ENCODE peak calls at places on chromosomes 12 and 14, in eight cellular contexts. S is body of pancreas, H is transverse colon, T is keratinocyte, R is A673, N is A549, W is tibial nerve, I is heart left ventricle. F is an unnamed sample.

GRCh38 chr14:50371546-50371945 is 25.1 kb downstream of the CDKL1 start:
- DNase-seq in T (no peak), R (no peak), N (no peak), S (no peak), H (no peak), I (no peak), W (no peak), F (no peak)

GRCh38 chr14:89279649-89280232 is 137.3 kb downstream of the FOXN3 start:
- DNase-seq in R (no peak), N (no peak), H (no peak), I (no peak), W (no peak), S (no peak), T (no peak), F (peak; percentile 11)

GRCh38 chr14:59463773-59464650 is 1.2 kb downstream of the GPR135 start:
- DNase-seq in N (no peak), R (no peak), S (peak; percentile 18), W (no peak), H (peak; percentile 17), I (peak; percentile 63), T (no peak), F (no peak)

GRCh38 chr12:109222496-109222895 is 86.6 kb downstream of the FOXN4 start:
- DNase-seq in I (no peak), N (no peak), R (no peak), S (no peak), W (no peak), H (no peak), T (no peak), F (no peak)

GRCh38 chr14:99718031-99718810 is 34.1 kb downstream of the CYP46A1 start:
- DNase-seq in T (no peak), S (no peak), N (no peak), R (peak; percentile 47), H (no peak), W (no peak), I (peak; percentile 43), F (no peak)

GRCh38 chr12:10497602-10498001 is 8.1 kb upstream of the EIF2S3B start:
- DNase-seq in N (no peak), I (no peak), T (no peak), R (no peak), H (no peak), W (no peak), S (no peak), F (no peak)

GRCh38 chr12:32881107-32881506 is 15.5 kb downstream of the PKP2 start:
- DNase-seq in R (no peak), I (no peak), N (no peak), S (no peak), H (no peak), W (no peak), T (no peak), F (no peak)

GRCh38 chr14:32366256-32366655 is 37.2 kb downstream of the AKAP6 start:
- DNase-seq in H (no peak), R (peak; percentile 18), W (no peak), T (no peak), S (no peak), N (peak; percentile 35), I (no peak), F (peak; percentile 41)

GRCh38 chr12:2138871-2139308 is 86.1 kb downstream of the CACNA1C start:
- DNase-seq in I (no peak), H (peak; percentile 49), W (no peak), N (no peak), T (no peak), R (no peak), S (no peak), F (no peak)

GRCh38 chr12:103501447-103501846 is 5.7 kb upstream of the C12orf42 start:
- DNase-seq in T (no peak), I (no peak), H (no peak), R (no peak), N (no peak), W (no peak), S (no peak), F (no peak)

GRCh38 chr12:103504606-103505005 is 8.8 kb upstream of the C12orf42 start:
- DNase-seq in N (no peak), T (no peak), S (no peak), W (no peak), I (no peak), H (no peak), R (no peak), F (no peak)

GRCh38 chr12:103503546-103504480 is 8.0 kb upstream of the C12orf42 start:
- DNase-seq in N (peak; percentile 34), W (no peak), T (no peak), S (no peak), R (peak; percentile 22), H (peak; percentile 37), I (no peak), F (peak; percentile 46)

DNA sequence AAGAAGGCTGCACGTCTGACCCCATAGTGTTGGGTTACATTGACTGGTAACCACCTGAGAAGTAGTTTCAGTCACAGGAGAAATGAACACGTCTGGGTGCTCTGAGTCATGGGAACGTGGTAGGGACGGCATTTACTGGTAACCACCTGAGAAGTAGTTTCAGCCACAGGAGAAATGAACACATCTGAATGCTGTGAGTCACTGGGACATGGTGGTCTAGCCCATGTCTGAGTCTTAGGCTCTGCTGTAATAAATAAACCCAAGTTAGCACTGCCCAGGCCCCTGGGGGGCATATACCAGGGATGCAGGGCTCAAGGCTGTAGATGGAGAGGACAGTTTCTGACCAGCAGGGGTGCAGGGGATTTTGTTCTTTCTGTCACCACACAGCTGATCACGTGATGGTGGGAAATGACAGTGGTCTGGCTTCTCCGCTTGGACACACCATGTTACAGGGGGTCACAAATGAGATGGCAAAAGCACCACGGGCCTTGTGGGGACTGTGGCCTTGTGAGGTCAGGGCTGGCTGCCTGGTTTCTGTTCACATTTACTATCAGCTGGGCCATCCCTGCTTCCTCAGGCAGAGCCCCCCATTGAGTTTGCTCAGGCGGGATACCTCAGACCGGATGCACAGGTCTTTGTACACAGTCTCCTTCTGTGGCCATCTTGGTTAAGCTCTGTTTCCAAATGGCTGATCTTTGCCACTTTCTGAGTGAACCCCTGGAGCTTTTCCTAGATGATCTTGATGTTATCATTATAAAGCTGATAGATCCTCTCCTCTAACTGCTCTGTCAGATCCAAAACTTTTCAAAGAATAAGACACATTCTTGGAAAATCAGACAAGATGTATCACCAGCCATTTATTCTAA is 9.8 kb upstream of the C12orf42 start:
- DNase-seq in I (no peak), H (no peak), R (no peak), W (no peak), N (no peak), S (no peak), T (peak; percentile 94), F (no peak)
- TF ChIP-seq CTCF in I (no peak), H (no peak), R (no peak), W (no peak), N (no peak), S (no peak), T (no peak), F (no peak)

GRCh38 chr12:94674835-94675234 is 24.5 kb upstream of the TMCC3 start:
- DNase-seq in H (peak; percentile 30), S (no peak), I (peak; percentile 67), T (no peak), W (peak; percentile 32), R (no peak), N (no peak), F (no peak)
- H3K27ac ChIP-seq in H (no peak overlapping the region), S (no peak overlapping the region), I (no peak overlapping the region), T (no peak overlapping the region), W (no peak overlapping the region), R (no peak overlapping the region), N (no peak overlapping the region), F (no peak overlapping the region)

GRCh38 chr14:69154779-69155178 is 1.9 kb upstream of the DCAF5 start:
- DNase-seq in R (peak; percentile 50), H (no peak), I (no peak), T (no peak), N (peak; percentile 74), S (peak; percentile 64), W (no peak), F (peak; percentile 29)
- H3K4me3 ChIP-seq in R (no peak overlapping the region), H (no peak overlapping the region), I (no peak overlapping the region), T (no peak overlapping the region), N (no peak overlapping the region), S (no peak overlapping the region), W (no peak overlapping the region), F (no peak overlapping the region)

GRCh38 chr14:26526132-26526531 is 71.7 kb downstream of the NOVA1 start:
- DNase-seq in T (no peak), R (no peak), H (no peak), S (no peak), N (no peak), W (no peak), I (no peak), F (no peak)

GRCh38 chr14:26528415-26529182 is 69.2 kb downstream of the NOVA1 start:
- DNase-seq in T (no peak), R (no peak), I (no peak), H (peak; percentile 22), S (no peak), W (peak; percentile 20), N (no peak), F (no peak)

GRCh38 chr14:26527095-26527494 is 70.7 kb downstream of the NOVA1 start:
- DNase-seq in H (no peak), N (peak; percentile 5), W (no peak), T (no peak), S (no peak), I (no peak), R (no peak), F (no peak)

DNA sequence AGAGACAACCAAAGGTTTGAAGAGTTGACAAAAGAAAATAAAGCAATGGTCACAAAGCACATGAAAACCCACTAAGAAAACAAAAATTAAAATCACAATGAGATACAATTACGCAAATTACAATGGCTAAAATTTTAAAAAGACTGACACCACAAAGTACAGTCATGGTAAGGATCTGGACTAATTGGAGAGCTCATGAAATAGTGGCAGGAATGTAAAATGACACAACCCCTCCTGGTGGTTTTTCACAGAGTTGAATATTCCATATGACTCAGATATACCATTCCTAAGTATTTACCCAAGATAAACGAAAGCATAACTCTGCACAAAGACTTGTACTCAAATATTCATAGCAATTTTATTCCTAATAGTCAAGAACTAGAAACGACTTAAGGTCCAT is 65.9 kb downstream of the NOVA1 start:
- DNase-seq in T (no peak), N (peak; percentile 32), H (no peak), R (peak; percentile 31), I (no peak), S (no peak), W (no peak), F (no peak)
- TF ChIP-seq CTCF in T (no peak), N (no peak), H (no peak), R (peak; percentile 39), I (no peak), S (no peak), W (no peak), F (no peak)